ENCODE peak calls at places on chromosome 22, in four cellular contexts. D is NB4; Q is mesendoderm; X is stimulated activated CD4-positive, alpha-beta T cell treated with anti-CD3 and anti-CD28 coated beads, Interleukin-1b, Interleukin-23, amount 100 ng/mL, for 24 hours. P is an unnamed sample.

GRCh38 chr22:37462426-37462825 is 23.8 kb downstream of the MFNG start:
- DNase-seq in D (no peak), X (no peak), Q (no peak), P (no peak)

GRCh38 chr22:40588726-40589125 is 47.8 kb downstream of the MRTFA start:
- DNase-seq in D (peak; percentile 48), X (no peak), Q (no peak), P (no peak)

GRCh38 chr22:30578481-30578880 is 4.0 kb upstream of the GAL3ST1 start:
- DNase-seq in X (no peak), D (no peak), Q (no peak), P (no peak)

GRCh38 chr22:33897621-33897910 is 22.7 kb downstream of the LARGE1 start:
- DNase-seq in D (no peak), Q (no peak), X (no peak), P (no peak)

GRCh38 chr22:37020192-37020479 is 594 bp downstream of the MPST start:
- DNase-seq in X (no peak), Q (peak; percentile 48), D (peak; percentile 64), P (no peak)

GRCh38 chr22:48750826-48751440 is 1076.7 kb downstream of the BRD1 start:
- DNase-seq in Q (no peak), D (no peak), X (no peak), P (no peak)

GRCh38 chr22:37057226-37057625 is 5.7 kb downstream of the KCTD17 start:
- DNase-seq in Q (no peak), X (no peak), D (no peak), P (no peak)

GRCh38 chr22:30830907-30831306 is 136.2 kb downstream of the OSBP2 start:
- DNase-seq in D (no peak), X (no peak), Q (peak; percentile 30), P (no peak)

GRCh38 chr22:44975444-44976262 is 34.2 kb downstream of the PHF21B start:
- DNase-seq in X (peak; percentile 35), D (peak; percentile 86), Q (peak; percentile 91), P (no peak)

GRCh38 chr22:21020802-21021429 is 6.0 kb downstream of the P2RX6 start:
- DNase-seq in X (no peak), Q (peak; percentile 58), D (peak; percentile 54), P (no peak)

GRCh38 chr22:46023558-46023981 is 46.6 kb upstream of the WNT7B start:
- DNase-seq in X (no peak), Q (peak; percentile 68), D (no peak), P (no peak)

GRCh38 chr22:35065796-35066218 is at the start of gene ISX:
- DNase-seq in X (no peak), D (peak; percentile 48), Q (no peak), P (no peak)

GRCh38 chr22:20412474-20413216 is 18.7 kb downstream of the ZNF74 start:
- DNase-seq in D (no peak), X (no peak), Q (no peak), P (no peak)

GRCh38 chr22:20316844-20317401 is 2.9 kb downstream of the DGCR6L start:
- DNase-seq in D (no peak), Q (no peak), X (no peak), P (no peak)

GRCh38 chr22:49026476-49027121 is 801.1 kb downstream of the BRD1 start:
- DNase-seq in D (peak; percentile 21), X (no peak), Q (peak; percentile 44), P (no peak)

GRCh38 chr22:42114721-42115120 is 15.9 kb downstream of the CYP2D6 start:
- DNase-seq in Q (peak; percentile 58), X (no peak), D (peak; percentile 42), P (no peak)

GRCh38 chr22:38724176-38724575 is 18.4 kb downstream of the GTPBP1 start:
- DNase-seq in D (no peak), Q (no peak), X (no peak), P (no peak)

GRCh38 chr22:26893711-26894110 is 236.3 kb downstream of the MIAT start:
- DNase-seq in X (no peak), D (no peak), Q (peak; percentile 12), P (no peak)

GRCh38 chr22:20027966-20028854 is 7.3 kb downstream of the TANGO2 start:
- DNase-seq in X (no peak), D (peak; percentile 42), Q (no peak), P (no peak)

GRCh38 chr22:45450931-45451651 is 37.6 kb downstream of the RIBC2 start:
- DNase-seq in X (no peak), D (no peak), Q (no peak), P (no peak)

GRCh38 chr22:45917146-45917545 is 59.8 kb downstream of the WNT7B start:
- DNase-seq in D (no peak), X (no peak), Q (no peak), P (no peak)

GRCh38 chr22:26471522-26471921 is 12.1 kb downstream of the HPS4 start:
- DNase-seq in Q (peak; percentile 88), D (no peak), X (no peak), P (no peak)

GRCh38 chr22:29031236-29031982 is 30.2 kb downstream of the C22orf31 start:
- DNase-seq in X (no peak), Q (peak; percentile 99), D (no peak), P (no peak)

GRCh38 chr22:19675428-19675827 is 38.9 kb upstream of the SEPTIN5 start:
- DNase-seq in D (no peak), Q (no peak), X (no peak), P (no peak)

GRCh38 chr22:41446057-41446501 is 522 bp downstream of the TOB2 start:
- DNase-seq in X (no peak), D (peak; percentile 45), Q (no peak), P (no peak)

GRCh38 chr22:41838842-41839618 is 6.1 kb downstream of the SREBF2 start:
- DNase-seq in X (no peak), D (no peak), Q (no peak), P (no peak)

GRCh38 chr22:38135133-38135706 is 24.7 kb upstream of the BAIAP2L2 start:
- DNase-seq in X (no peak), Q (no peak), D (peak; percentile 22), P (no peak)

GRCh38 chr22:24601217-24602104 is 1.5 kb upstream of the GGT1 start:
- DNase-seq in Q (no peak), D (peak; percentile 74), X (no peak), P (no peak)